ENCODE peak calls at places on chromosomes 11 and 22, in nine cellular contexts. I is H9; V is mucosa of descending colon; G is colonic mucosa; E is CD4-positive, CD25-positive, alpha-beta regulatory T cell; X is SJCRH30; W is Peyer's patch; D is neural progenitor cell; K is OCI-LY7. O is an unnamed sample.

GRCh38 chr11:117908959-117909610 is 20.1 kb downstream of the TMPRSS13 start:
- DNase-seq in G (no peak), V (no peak), D (no peak), W (no peak), K (no peak), X (no peak), E (no peak), I (peak; percentile 49), O (no peak)

GRCh38 chr11:88229303-88229702 is 54.1 kb upstream of the RAB38 start:
- DNase-seq in K (no peak), V (no peak), D (no peak), I (no peak), X (no peak), G (no peak), W (no peak), E (no peak), O (no peak)

GRCh38 chr11:23095650-23096049 is 235.4 kb upstream of the CCDC179 start:
- DNase-seq in G (no peak), I (no peak), W (no peak), V (no peak), D (no peak), K (no peak), E (no peak), X (no peak), O (no peak)

GRCh38 chr11:78946945-78947914 is 372.6 kb upstream of the NARS2 start:
- DNase-seq in D (no peak), I (no peak), V (peak; percentile 23), E (no peak), K (no peak), W (no peak), X (no peak), G (no peak), O (no peak)

GRCh38 chr22:37823134-37823985 is at the start of gene GALR3:
- DNase-seq in G (no peak), V (no peak), I (no peak), K (no peak), W (no peak), D (no peak), E (no peak), X (no peak), O (no peak)

GRCh38 chr22:47397673-47398072 is 635.2 kb downstream of the TBC1D22A start:
- DNase-seq in K (no peak), V (no peak), G (no peak), D (no peak), I (no peak), X (no peak), E (no peak), W (no peak), O (no peak)

GRCh38 chr11:96114178-96115070 is 190.5 kb upstream of the MTMR2 start:
- DNase-seq in E (no peak), X (no peak), I (no peak), G (no peak), V (peak; percentile 16), K (no peak), W (no peak), D (no peak), O (no peak)

GRCh38 chr11:37533830-37534229 is 935.8 kb upstream of the RAG2 start:
- DNase-seq in W (no peak), V (no peak), G (no peak), E (no peak), I (no peak), D (no peak), K (no peak), X (peak; percentile 37), O (no peak)

GRCh38 chr11:9120659-9121350 is 29.4 kb upstream of the SCUBE2 start:
- DNase-seq in I (peak; percentile 85), D (peak; percentile 77), E (no peak), K (no peak), W (no peak), V (no peak), X (peak; percentile 96), G (no peak), O (no peak)

GRCh38 chr11:84384637-84385227 is 1098.6 kb upstream of the CCDC90B start:
- DNase-seq in D (peak; percentile 65), G (peak; percentile 32), X (peak; percentile 80), E (no peak), I (peak; percentile 42), K (peak; percentile 53), W (peak; percentile 31), V (peak; percentile 66), O (peak; percentile 83)

GRCh38 chr11:109423860-109424190 is 1.8 kb downstream of the C11orf87 start:
- DNase-seq in X (no peak), K (no peak), D (no peak), V (no peak), W (no peak), E (no peak), I (no peak), G (no peak), O (no peak)

GRCh38 chr11:31768744-31769143 is 42.4 kb downstream of the PAX6 start:
- DNase-seq in K (no peak), I (no peak), G (no peak), D (no peak), X (no peak), W (no peak), V (no peak), E (no peak), O (no peak)

GRCh38 chr11:3886985-3887384 is 31.5 kb downstream of the STIM1 start:
- DNase-seq in V (no peak), W (no peak), K (no peak), G (no peak), X (no peak), I (no peak), D (no peak), E (no peak), O (no peak)

GRCh38 chr11:112012877-112013276 is 12.3 kb upstream of the DLAT start:
- DNase-seq in K (no peak), V (no peak), G (no peak), E (no peak), W (no peak), I (no peak), X (no peak), D (no peak), O (no peak)

GRCh38 chr11:77188323-77188911 is 60.4 kb downstream of the MYO7A start:
- DNase-seq in X (peak; percentile 90), K (peak; percentile 68), E (peak; percentile 33), I (peak; percentile 78), D (peak; percentile 85), G (peak; percentile 91), V (peak; percentile 95), W (peak; percentile 62), O (peak; percentile 93)

GRCh38 chr11:128497057-128497957 is 90.1 kb downstream of the ETS1 start:
- DNase-seq in D (no peak), I (peak; percentile 29), E (no peak), V (no peak), G (no peak), X (peak; percentile 81), K (no peak), W (no peak), O (no peak)
- H3K4me1 ChIP-seq in D (peaks cover 11% of the 10 kb centered on the region), I (peaks cover 7% of the 10 kb centered on the region), E (peaks cover 100% of the 10 kb centered on the region), V (peaks cover 34% of the 10 kb centered on the region), G (peaks cover 18% of the 10 kb centered on the region), X (peaks cover 24% of the 10 kb centered on the region), K (peaks cover 100% of the 10 kb centered on the region), W (peaks cover 35% of the 10 kb centered on the region), O (peaks cover 24% of the 10 kb centered on the region)

GRCh38 chr11:2382129-2382517 is 5.0 kb downstream of the CD81 start:
- DNase-seq in W (peak; percentile 38), E (no peak), D (no peak), V (no peak), X (no peak), G (no peak), K (no peak), I (no peak), O (no peak)

GRCh38 chr11:2385156-2386151 is 8.3 kb downstream of the CD81 start:
- DNase-seq in X (no peak), K (peak; percentile 91), D (no peak), G (no peak), V (no peak), E (no peak), W (peak; percentile 79), I (no peak), O (no peak)

GRCh38 chr11:2384723-2385041 is 7.6 kb downstream of the CD81 start:
- DNase-seq in E (no peak), G (no peak), I (no peak), K (no peak), D (no peak), V (no peak), X (no peak), W (no peak), O (no peak)

GRCh38 chr11:2382927-2383822 is 6.1 kb downstream of the CD81 start:
- DNase-seq in I (peak; percentile 64), W (peak; percentile 48), V (peak; percentile 42), K (peak; percentile 51), X (peak; percentile 53), E (no peak), G (no peak), D (no peak), O (peak; percentile 72)

GRCh38 chr11:2383823-2384722 is 7.0 kb downstream of the CD81 start:
- DNase-seq in V (peak; percentile 59), G (peak; percentile 63), D (no peak), W (peak; percentile 83), X (no peak), E (peak; percentile 32), K (peak; percentile 84), I (peak; percentile 60), O (peak; percentile 56)
- H3K4me1 ChIP-seq in V (peaks cover 63% of the 10 kb centered on the region), G (peaks cover 25% of the 10 kb centered on the region), D (peaks cover 13% of the 10 kb centered on the region), W (peaks cover 98% of the 10 kb centered on the region), X (peaks cover 23% of the 10 kb centered on the region), E (peaks cover 58% of the 10 kb centered on the region), K (peaks cover 88% of the 10 kb centered on the region), I (no peaks in the 10 kb centered on the region), O (peaks cover 92% of the 10 kb centered on the region)

GRCh38 chr11:61161190-61162091 is at the start of gene VPS37C:
- DNase-seq in I (peak; percentile 89), V (peak; percentile 92), X (peak; percentile 89), K (peak; percentile 92), E (peak; percentile 87), D (peak; percentile 95), W (peak; percentile 93), G (peak; percentile 93), O (peak; percentile 92)
- H3K4me1 ChIP-seq in I (no peaks in the 10 kb centered on the region), V (peaks cover 38% of the 10 kb centered on the region), X (peaks cover 9% of the 10 kb centered on the region), K (peaks cover 28% of the 10 kb centered on the region), E (peaks cover 18% of the 10 kb centered on the region), D (peaks cover 17% of the 10 kb centered on the region), W (peaks cover 39% of the 10 kb centered on the region), G (peaks cover 3% of the 10 kb centered on the region), O (peaks cover 27% of the 10 kb centered on the region)

GRCh38 chr11:2677127-2677526 is 22.7 kb downstream of the KCNQ1OT1 start:
- DNase-seq in D (no peak), W (no peak), I (no peak), K (no peak), X (no peak), E (no peak), G (no peak), V (no peak), O (no peak)
- H3K4me1 ChIP-seq in D (peaks cover 19% of the 10 kb centered on the region), W (no peaks in the 10 kb centered on the region), I (no peaks in the 10 kb centered on the region), K (peaks cover 23% of the 10 kb centered on the region), X (peaks cover 4% of the 10 kb centered on the region), E (no peaks in the 10 kb centered on the region), G (no peaks in the 10 kb centered on the region), V (no peaks in the 10 kb centered on the region), O (peaks cover 4% of the 10 kb centered on the region)

DNA sequence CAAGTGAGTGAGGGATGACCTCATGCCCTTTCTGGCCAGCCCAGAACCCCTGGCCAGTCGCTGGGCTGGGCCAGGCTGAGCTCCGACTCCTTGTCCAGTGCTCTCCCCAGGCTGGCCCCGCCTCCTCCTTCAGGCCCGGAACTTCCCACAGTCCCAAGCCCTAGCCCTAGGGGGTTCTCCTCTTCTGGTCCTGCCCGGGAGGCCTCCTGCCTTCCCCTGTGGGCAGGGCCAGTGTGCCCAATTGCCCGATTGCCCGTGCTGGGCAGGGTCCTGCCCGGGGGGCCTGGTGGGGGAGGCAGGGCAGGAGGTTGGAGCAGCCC is 4.2 kb downstream of the TCIRG1 start:
- DNase-seq in E (no peak), V (no peak), X (peak; percentile 44), W (no peak), I (no peak), G (no peak), K (no peak), D (no peak), O (no peak)
- H3K4me1 ChIP-seq in E (peaks cover 36% of the 10 kb centered on the region), V (peaks cover 11% of the 10 kb centered on the region), X (peaks cover 14% of the 10 kb centered on the region), W (peaks cover 38% of the 10 kb centered on the region), I (no peaks in the 10 kb centered on the region), G (peaks cover 16% of the 10 kb centered on the region), K (peaks cover 21% of the 10 kb centered on the region), D (peaks cover 16% of the 10 kb centered on the region), O (peaks cover 17% of the 10 kb centered on the region)

O was measured in testis.